ENCODE peak calls at places on chromosomes 12 and 14, in eight cellular contexts. N, K, C, A, F, V, M and O are unnamed samples. For H3K4me1, the result is how much of the 10 kb centered on the place peaks cover.

GRCh38 chr14:58839233-58839632 is 201.5 kb downstream of the DACT1 start:
- DNase-seq in N (no peak), K (no peak), C (no peak), A (no peak), F (no peak), V (no peak), M (no peak), O (no peak)

GRCh38 chr12:132286912-132287311 is 42.5 kb downstream of the GALNT9 start:
- DNase-seq in N (no peak), K (peak), C (no peak), A (peak), F (no peak), V (peak), M (no peak), O (peak)

GRCh38 chr12:19245656-19246055 is 116.1 kb downstream of the PLEKHA5 start:
- DNase-seq in N (no peak), K (no peak), C (no peak), A (no peak), F (no peak), V (no peak), M (no peak), O (no peak)

GRCh38 chr12:12837025-12837872 is 24.1 kb downstream of the DDX47 start:
- DNase-seq in N (peak), K (peak), C (peak), A (peak), F (no peak), V (no peak), M (no peak), O (peak)

GRCh38 chr12:42568952-42569916 is 20.3 kb downstream of the PRICKLE1 start:
- DNase-seq in N (peak), K (peak), C (peak), A (peak), F (no peak), V (no peak), M (peak), O (no peak)

GRCh38 chr12:128994869-128995268 is 141.6 kb downstream of the GLT1D1 start:
- DNase-seq in N (no peak), K (no peak), C (no peak), A (no peak), F (no peak), V (no peak), M (no peak), O (no peak)

GRCh38 chr14:70567791-70568190 is 32.7 kb downstream of the MED6 start:
- DNase-seq in N (peak), K (peak), C (peak), A (no peak), F (no peak), V (no peak), M (no peak), O (no peak)

GRCh38 chr12:115322275-115322674 is 638.3 kb upstream of the TBX3 start:
- DNase-seq in N (peak), K (peak), C (no peak), A (no peak), F (no peak), V (no peak), M (no peak), O (no peak)

GRCh38 chr14:93536945-93537344 is 106.2 kb downstream of the UNC79 start:
- DNase-seq in N (no peak), K (no peak), C (peak), A (no peak), F (no peak), V (no peak), M (no peak), O (no peak)

GRCh38 chr14:102207831-102208365 is 68.2 kb downstream of the WDR20 start:
- DNase-seq in N (no peak), K (no peak), C (no peak), A (no peak), F (no peak), V (no peak), M (no peak), O (no peak)

GRCh38 chr14:99995700-99996356 is 69.4 kb upstream of the EVL start:
- DNase-seq in N (no peak), K (peak), C (peak), A (no peak), F (peak), V (no peak), M (peak), O (no peak)

GRCh38 chr12:131102493-131102931 is 148.8 kb downstream of the ADGRD1 start:
- DNase-seq in N (no peak), K (no peak), C (no peak), A (no peak), F (no peak), V (no peak), M (no peak), O (no peak)

GRCh38 chr14:95316826-95317225 is 2.9 kb downstream of the CLMN start:
- DNase-seq in N (no peak), K (no peak), C (no peak), A (no peak), F (no peak), V (no peak), M (no peak), O (no peak)

GRCh38 chr14:57512221-57512620 is 18.6 kb upstream of the CCDC198 start:
- DNase-seq in N (no peak), K (peak), C (peak), A (no peak), F (no peak), V (no peak), M (no peak), O (no peak)

GRCh38 chr12:24760162-24760561 is 188.7 kb downstream of the BCAT1 start:
- DNase-seq in N (no peak), K (no peak), C (no peak), A (no peak), F (no peak), V (no peak), M (no peak), O (no peak)

GRCh38 chr12:105100998-105101397 is 6.5 kb upstream of the WASHC4 start:
- DNase-seq in N (no peak), K (no peak), C (no peak), A (no peak), F (no peak), V (no peak), M (no peak), O (no peak)

GRCh38 chr14:23561873-23562821 is 5.4 kb downstream of the AP1G2 start:
- DNase-seq in N (peak), K (peak), C (no peak), A (no peak), F (no peak), V (no peak), M (no peak), O (no peak)

GRCh38 chr14:74144789-74145188 is 60.0 kb downstream of the LIN52 start:
- DNase-seq in N (no peak), K (no peak), C (peak), A (no peak), F (no peak), V (no peak), M (no peak), O (no peak)

GRCh38 chr12:47346251-47347019 is 266.7 kb upstream of the AMIGO2 start:
- DNase-seq in N (peak), K (peak), C (peak), A (no peak), F (no peak), V (no peak), M (peak), O (no peak)

GRCh38 chr14:47541652-47542051 is 133.8 kb downstream of the MDGA2 start:
- DNase-seq in N (no peak), K (no peak), C (no peak), A (no peak), F (no peak), V (no peak), M (no peak), O (no peak)

GRCh38 chr12:46267618-46268348 is 1.1 kb downstream of the SLC38A1 start:
- DNase-seq in N (peak), K (peak), C (peak), A (no peak), F (peak), V (no peak), M (peak), O (peak)

GRCh38 chr14:68734231-68734732 is 58.6 kb downstream of the ZFP36L1 start:
- DNase-seq in N (peak), K (peak), C (no peak), A (no peak), F (no peak), V (no peak), M (no peak), O (no peak)

GRCh38 chr14:33655421-33655820 is 295.5 kb downstream of the EGLN3 start:
- DNase-seq in N (peak), K (no peak), C (no peak), A (no peak), F (no peak), V (no peak), M (no peak), O (no peak)

GRCh38 chr12:4353785-4354208 is 25.7 kb downstream of the FGF23 start:
- DNase-seq in N (no peak), K (no peak), C (peak), A (no peak), F (peak), V (no peak), M (no peak), O (no peak)

GRCh38 chr12:117692512-117692911 is 276.3 kb downstream of the KSR2 start:
- DNase-seq in N (no peak), K (no peak), C (no peak), A (no peak), F (no peak), V (no peak), M (no peak), O (no peak)

GRCh38 chr14:96154900-96155299 is 49.7 kb upstream of the BDKRB2 start:
- DNase-seq in N (no peak), K (no peak), C (no peak), A (no peak), F (no peak), V (no peak), M (no peak), O (no peak)

GRCh38 chr14:75254901-75255300 is 23.7 kb upstream of the FOS start:
- DNase-seq in N (no peak), K (no peak), C (peak), A (peak), F (no peak), V (no peak), M (no peak), O (no peak)
- H3K4me3 ChIP-seq in N (no peak), K (no peak), C (no peak), A (peak), F (no peak), V (no peak), M (no peak), O (no peak)

GRCh38 chr14:44531648-44532047 is 24.6 kb upstream of the FSCB start:
- DNase-seq in N (peak), K (peak), C (no peak), A (no peak), F (no peak), V (no peak), M (no peak), O (no peak)

GRCh38 chr14:44529026-44529425 is 21.9 kb upstream of the FSCB start:
- DNase-seq in N (peak), K (peak), C (peak), A (no peak), F (no peak), V (no peak), M (no peak), O (no peak)

GRCh38 chr14:44530482-44530881 is 23.4 kb upstream of the FSCB start:
- DNase-seq in N (no peak), K (peak), C (no peak), A (no peak), F (no peak), V (no peak), M (no peak), O (no peak)

DNA sequence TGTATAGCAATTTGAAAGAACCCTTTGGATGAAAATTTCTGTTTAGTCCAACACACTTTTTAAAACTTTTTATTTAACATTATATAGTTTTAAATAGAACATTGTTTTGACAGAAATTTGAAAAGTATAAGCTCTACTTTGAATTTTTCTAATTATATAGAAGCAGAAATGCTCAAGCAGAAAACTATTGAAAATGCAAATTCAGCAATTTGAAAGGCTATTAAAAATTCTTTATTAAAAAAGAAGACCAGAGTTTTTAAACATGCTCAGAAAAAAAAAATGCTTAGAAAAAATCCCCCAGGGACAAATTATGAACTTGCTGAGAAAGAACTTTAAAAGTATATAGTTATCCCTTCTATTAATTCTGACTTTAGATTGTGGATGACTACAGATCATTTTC is 21.1 kb upstream of the FSCB start:
- DNase-seq in N (no peak), K (no peak), C (no peak), A (no peak), F (no peak), V (no peak), M (no peak), O (no peak)
- H3K4me1 ChIP-seq in N (under half), K (under half), C (under half), A (under half), F (under half), V (under half), M (under half), O (under half)

DNA sequence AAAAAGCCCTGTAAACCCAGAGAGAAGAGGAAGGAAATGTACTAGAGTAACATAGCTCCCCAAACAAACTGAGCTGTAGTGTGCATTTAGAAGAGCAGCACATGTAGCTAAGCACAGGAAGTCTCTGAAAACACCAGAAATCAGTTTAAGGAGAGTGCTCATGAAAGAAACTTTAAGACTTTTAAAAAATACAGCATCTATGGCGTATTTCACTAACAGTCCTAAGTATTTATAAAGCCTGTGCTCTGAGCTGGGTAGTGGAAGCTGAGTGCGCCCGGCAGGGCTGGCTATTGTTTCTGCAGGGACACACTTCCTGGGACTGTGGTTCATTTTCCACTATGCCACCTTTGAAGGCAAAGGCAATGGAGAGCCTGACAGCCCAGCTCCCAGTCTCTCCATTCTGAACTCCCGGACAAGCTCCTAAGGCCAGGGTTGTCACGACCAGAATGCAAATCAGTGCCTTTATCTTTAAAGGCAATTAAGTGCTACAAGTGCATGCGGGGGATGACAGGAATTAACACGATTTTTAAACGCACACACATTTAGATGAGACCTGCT is 45.4 kb downstream of the NIN start:
- DNase-seq in N (no peak), K (no peak), C (no peak), A (no peak), F (no peak), V (no peak), M (no peak), O (no peak)
- H3K4me3 ChIP-seq in N (no peak), K (no peak), C (no peak), A (no peak), F (peak), V (no peak), M (no peak), O (no peak)

GRCh38 chr12:106551410-106551809 is 31.4 kb upstream of the RFX4 start:
- DNase-seq in N (no peak), K (no peak), C (no peak), A (no peak), F (no peak), V (no peak), M (no peak), O (no peak)
- H3K4me1 ChIP-seq in N (under half), K (under half), C (under half), A (under half), F (under half), V (under half), M (under half), O (under half)